ENCODE peak calls at places on chromosomes 11 and 22, in seven cellular contexts. Y is stomach, W is tibial nerve, I is sigmoid colon, O is ovary, J is K562, S is A549. Q is an unnamed sample.

GRCh38 chr22:38921801-38922200 is 35.6 kb upstream of the APOBEC3A start:
- DNase-seq in Y (no peak), W (no peak), I (no peak), O (no peak), J (no peak), S (no peak), Q (no peak)

GRCh38 chr11:102061276-102061675 is 14.0 kb downstream of the CFAP300 start:
- DNase-seq in Y (no peak), W (no peak), I (no peak), O (no peak), J (no peak), S (no peak), Q (no peak)

GRCh38 chr11:16964501-16964900 is 49.7 kb downstream of the PLEKHA7 start:
- DNase-seq in Y (no peak), W (no peak), I (no peak), O (no peak), J (no peak), S (no peak), Q (no peak)

GRCh38 chr11:130631119-130631518 is 182.7 kb downstream of the ADAMTS15 start:
- DNase-seq in Y (no peak), W (no peak), I (no peak), O (no peak), J (no peak), S (peak; percentile 70), Q (no peak)

GRCh38 chr11:115220881-115221280 is 283.3 kb downstream of the CADM1 start:
- DNase-seq in Y (no peak), W (no peak), I (no peak), O (no peak), J (no peak), S (no peak), Q (no peak)

GRCh38 chr11:128422576-128423370 is 164.6 kb downstream of the ETS1 start:
- DNase-seq in Y (peak; percentile 35), W (no peak), I (no peak), O (no peak), J (no peak), S (no peak), Q (peak; percentile 28)

GRCh38 chr11:132943325-132943736 is 589.0 kb downstream of the OPCML start:
- DNase-seq in Y (no peak), W (no peak), I (no peak), O (no peak), J (no peak), S (no peak), Q (no peak)

GRCh38 chr11:2368178-2368850 is 8.8 kb upstream of the CD81 start:
- DNase-seq in Y (no peak), W (no peak), I (no peak), O (no peak), J (no peak), S (no peak), Q (no peak)

GRCh38 chr11:60798631-60799030 is 13.5 kb downstream of the MS4A10 start:
- DNase-seq in Y (no peak), W (no peak), I (no peak), O (no peak), J (no peak), S (no peak), Q (no peak)

GRCh38 chr11:113014731-113015455 is 53.7 kb downstream of the NCAM1 start:
- DNase-seq in Y (peak; percentile 84), W (no peak), I (peak; percentile 89), O (peak; percentile 24), J (no peak), S (no peak), Q (peak; percentile 22)

GRCh38 chr22:44297662-44298061 is 15.1 kb downstream of the SHISAL1 start:
- DNase-seq in Y (no peak), W (no peak), I (no peak), O (no peak), J (no peak), S (no peak), Q (no peak)

GRCh38 chr11:29260939-29261705 is 755.7 kb downstream of the KCNA4 start:
- DNase-seq in Y (no peak), W (no peak), I (no peak), O (no peak), J (no peak), S (peak; percentile 86), Q (no peak)

GRCh38 chr11:114163830-114164401 is 104.4 kb downstream of the ZBTB16 start:
- DNase-seq in Y (no peak), W (peak; percentile 74), I (peak; percentile 95), O (peak; percentile 74), J (no peak), S (no peak), Q (no peak)

GRCh38 chr22:44305888-44306287 is 6.9 kb downstream of the SHISAL1 start:
- DNase-seq in Y (no peak), W (peak; percentile 32), I (peak; percentile 90), O (peak; percentile 66), J (no peak), S (no peak), Q (no peak)

GRCh38 chr11:76459299-76459698 is 14.5 kb downstream of the EMSY start:
- DNase-seq in Y (no peak), W (no peak), I (no peak), O (no peak), J (no peak), S (peak; percentile 30), Q (no peak)

GRCh38 chr11:98507208-98507607 is 513.5 kb upstream of the CNTN5 start:
- DNase-seq in Y (no peak), W (no peak), I (no peak), O (no peak), J (no peak), S (no peak), Q (no peak)

GRCh38 chr22:49727191-49727880 is 100.3 kb downstream of the BRD1 start:
- DNase-seq in Y (no peak), W (no peak), I (no peak), O (no peak), J (no peak), S (no peak), Q (no peak)

GRCh38 chr11:47101452-47101851 is 75.2 kb downstream of the ARFGAP2 start:
- DNase-seq in Y (no peak), W (no peak), I (no peak), O (no peak), J (no peak), S (no peak), Q (no peak)

GRCh38 chr22:49807129-49807528 is 20.5 kb downstream of the BRD1 start:
- DNase-seq in Y (no peak), W (no peak), I (no peak), O (no peak), J (no peak), S (no peak), Q (no peak)

GRCh38 chr11:2951235-2952110 is 22.3 kb upstream of the PHLDA2 start:
- DNase-seq in Y (no peak), W (no peak), I (no peak), O (no peak), J (no peak), S (no peak), Q (no peak)

GRCh38 chr22:42536166-42536565 is 16.6 kb upstream of the RRP7A start:
- DNase-seq in Y (no peak), W (no peak), I (no peak), O (no peak), J (no peak), S (no peak), Q (no peak)

GRCh38 chr11:76207642-76208378 is 1.5 kb upstream of the WNT11 start:
- DNase-seq in Y (peak; percentile 84), W (peak; percentile 68), I (peak; percentile 89), O (peak; percentile 82), J (peak; percentile 90), S (peak; percentile 85), Q (peak; percentile 76)

GRCh38 chr22:20972014-20972797 is 5.2 kb downstream of the AIFM3 start:
- DNase-seq in Y (no peak), W (no peak), I (no peak), O (no peak), J (peak; percentile 61), S (no peak), Q (no peak)

GRCh38 chr11:78019808-78020207 is 3.3 kb downstream of the KCTD14 start:
- DNase-seq in Y (no peak), W (no peak), I (no peak), O (no peak), J (no peak), S (peak; percentile 43), Q (no peak)

GRCh38 chr11:2508793-2509192 is 64.0 kb downstream of the KCNQ1 start:
- DNase-seq in Y (no peak), W (no peak), I (no peak), O (no peak), J (peak; percentile 2), S (no peak), Q (no peak)

GRCh38 chr22:27982106-27982505 is 63.0 kb upstream of the PITPNB start:
- DNase-seq in Y (peak; percentile 15), W (no peak), I (no peak), O (no peak), J (no peak), S (no peak), Q (peak; percentile 69)

GRCh38 chr11:19326499-19326898 is 85.8 kb upstream of the E2F8 start:
- DNase-seq in Y (no peak), W (no peak), I (no peak), O (no peak), J (no peak), S (no peak), Q (no peak)

GRCh38 chr11:122732342-122733300 is 77.1 kb downstream of the UBASH3B start:
- DNase-seq in Y (no peak), W (no peak), I (no peak), O (no peak), J (no peak), S (no peak), Q (no peak)

DNA sequence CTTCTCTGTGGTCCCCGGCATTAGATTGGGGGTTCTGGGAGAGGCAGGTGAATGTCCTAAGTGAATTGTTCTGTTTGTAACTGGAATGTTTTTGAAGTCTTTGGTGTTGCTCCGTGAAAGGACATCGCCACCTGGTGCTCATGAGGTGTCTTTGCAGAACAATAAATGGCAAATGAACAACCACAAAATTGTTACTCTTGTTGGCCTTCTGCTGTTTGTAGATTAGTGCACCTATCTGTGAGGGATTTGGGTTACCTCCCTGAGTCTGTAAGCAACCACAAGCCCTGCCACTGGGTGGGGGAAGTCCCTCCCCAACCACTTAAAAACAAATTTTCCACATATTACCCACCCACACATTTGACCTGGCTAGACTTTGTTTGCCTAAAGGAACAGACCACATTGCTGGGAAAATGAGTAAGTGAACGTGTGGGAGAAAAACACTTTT is 4.7 kb downstream of the MPEG1 start:
- DNase-seq in Y (peak; percentile 51), W (peak; percentile 55), I (no peak), O (peak; percentile 63), J (peak; percentile 38), S (peak; percentile 65), Q (peak; percentile 64)
- TF ChIP-seq EP300 in Y (no peak), W (no peak), I (no peak), O (no peak), J (no peak), S (no peak), Q (no peak)

GRCh38 chr11:65617136-65617850 is 1.7 kb downstream of the PCNX3 start:
- DNase-seq in Y (no peak), W (no peak), I (no peak), O (no peak), J (no peak), S (no peak), Q (no peak)
- H3K4me3 ChIP-seq in Y (no peak overlapping the region), W (no peak overlapping the region), I (no peak overlapping the region), O (no peak overlapping the region), J (peak overlapping the region; percentile 94), S (peak overlapping the region; percentile 87), Q (no peak overlapping the region)

GRCh38 chr11:73201888-73202810 is 15.9 kb upstream of the P2RY2 start:
- DNase-seq in Y (no peak), W (no peak), I (peak; percentile 21), O (no peak), J (peak; percentile 42), S (no peak), Q (no peak)
- H3K4me1 ChIP-seq in Y (peaks cover 4% of the 10 kb centered on the region), W (no peaks in the 10 kb centered on the region), I (no peaks in the 10 kb centered on the region), O (no peaks in the 10 kb centered on the region), J (peaks cover 10% of the 10 kb centered on the region), S (peaks cover 38% of the 10 kb centered on the region), Q (peaks cover 30% of the 10 kb centered on the region)

GRCh38 chr11:1298695-1299492 is 10.5 kb downstream of the TOLLIP start:
- DNase-seq in Y (peak; percentile 85), W (peak; percentile 84), I (peak; percentile 93), O (peak; percentile 91), J (peak; percentile 20), S (peak; percentile 76), Q (peak; percentile 78)
- TF ChIP-seq EP300 in Y (no peak), W (peak; percentile 75), I (no peak), O (no peak), J (no peak), S (no peak), Q (no peak)